ENCODE peak calls at places on chromosomes 12 and 14, in nine cellular contexts. One of them, this sample, is unnamed.

GRCh38 chr12:66188584-66189475 is at the start of gene IRAK3:
- DNase-seq in posterior cingulate gyrus: peak
- DNase-seq in NCI-H1105 treated with DMSO at 0.1 percent for 48 hours: peak
- DNase-seq in GM23338: peak
- DNase-seq in left colon: peak
- DNase-seq in Ammon's horn: peak
- DNase-seq in cerebellar cortex: no peak
- DNase-seq in HCT116: no peak
- DNase-seq in mucosa of descending colon: peak
- DNase-seq in this sample: no peak

GRCh38 chr12:78194448-78194847 is 363.8 kb downstream of the NAV3 start:
- DNase-seq in left colon: no peak
- DNase-seq in GM23338: no peak
- DNase-seq in posterior cingulate gyrus: no peak
- DNase-seq in cerebellar cortex: no peak
- DNase-seq in NCI-H1105 treated with DMSO at 0.1 percent for 48 hours: no peak
- DNase-seq in HCT116: no peak
- DNase-seq in Ammon's horn: no peak
- DNase-seq in mucosa of descending colon: no peak
- DNase-seq in this sample: no peak

GRCh38 chr14:89853976-89854693 is 100.4 kb downstream of the EFCAB11 start:
- DNase-seq in left colon: no peak
- DNase-seq in GM23338: no peak
- DNase-seq in NCI-H1105 treated with DMSO at 0.1 percent for 48 hours: no peak
- DNase-seq in HCT116: no peak
- DNase-seq in mucosa of descending colon: no peak
- DNase-seq in cerebellar cortex: no peak
- DNase-seq in Ammon's horn: no peak
- DNase-seq in posterior cingulate gyrus: no peak
- DNase-seq in this sample: no peak

GRCh38 chr12:14723763-14724162 is 27.4 kb upstream of the GUCY2C start:
- DNase-seq in posterior cingulate gyrus: no peak
- DNase-seq in left colon: peak
- DNase-seq in GM23338: peak
- DNase-seq in mucosa of descending colon: peak
- DNase-seq in Ammon's horn: peak
- DNase-seq in NCI-H1105 treated with DMSO at 0.1 percent for 48 hours: no peak
- DNase-seq in cerebellar cortex: peak
- DNase-seq in HCT116: peak
- DNase-seq in this sample: peak

GRCh38 chr14:94145902-94146527 is 16.6 kb upstream of the IFI27L2 start:
- DNase-seq in cerebellar cortex: no peak
- DNase-seq in Ammon's horn: no peak
- DNase-seq in posterior cingulate gyrus: no peak
- DNase-seq in GM23338: no peak
- DNase-seq in left colon: no peak
- DNase-seq in mucosa of descending colon: no peak
- DNase-seq in HCT116: no peak
- DNase-seq in NCI-H1105 treated with DMSO at 0.1 percent for 48 hours: peak
- DNase-seq in this sample: no peak

GRCh38 chr14:19851365-19851764 is 23.6 kb upstream of the OR4K2 start:
- DNase-seq in posterior cingulate gyrus: no peak
- DNase-seq in mucosa of descending colon: no peak
- DNase-seq in HCT116: no peak
- DNase-seq in left colon: no peak
- DNase-seq in NCI-H1105 treated with DMSO at 0.1 percent for 48 hours: no peak
- DNase-seq in cerebellar cortex: no peak
- DNase-seq in GM23338: no peak
- DNase-seq in Ammon's horn: no peak
- DNase-seq in this sample: no peak

GRCh38 chr14:92673601-92674000 is 74.8 kb downstream of the LGMN start:
- DNase-seq in NCI-H1105 treated with DMSO at 0.1 percent for 48 hours: no peak
- DNase-seq in left colon: peak
- DNase-seq in posterior cingulate gyrus: no peak
- DNase-seq in mucosa of descending colon: no peak
- DNase-seq in cerebellar cortex: no peak
- DNase-seq in GM23338: no peak
- DNase-seq in HCT116: no peak
- DNase-seq in Ammon's horn: no peak
- DNase-seq in this sample: no peak

GRCh38 chr14:20477211-20477876 is 8.1 kb downstream of the PNP start:
- DNase-seq in mucosa of descending colon: no peak
- DNase-seq in Ammon's horn: peak
- DNase-seq in posterior cingulate gyrus: peak
- DNase-seq in cerebellar cortex: no peak
- DNase-seq in NCI-H1105 treated with DMSO at 0.1 percent for 48 hours: peak
- DNase-seq in left colon: no peak
- DNase-seq in HCT116: no peak
- DNase-seq in GM23338: no peak
- DNase-seq in this sample: no peak

GRCh38 chr12:2161478-2161877 is 108.7 kb downstream of the CACNA1C start:
- DNase-seq in NCI-H1105 treated with DMSO at 0.1 percent for 48 hours: no peak
- DNase-seq in mucosa of descending colon: peak
- DNase-seq in Ammon's horn: peak
- DNase-seq in HCT116: no peak
- DNase-seq in GM23338: no peak
- DNase-seq in cerebellar cortex: peak
- DNase-seq in posterior cingulate gyrus: no peak
- DNase-seq in left colon: peak
- DNase-seq in this sample: no peak

GRCh38 chr12:47965581-47965980 is 2.2 kb downstream of the TMEM106C start:
- DNase-seq in left colon: peak
- DNase-seq in cerebellar cortex: no peak
- DNase-seq in Ammon's horn: no peak
- DNase-seq in GM23338: no peak
- DNase-seq in NCI-H1105 treated with DMSO at 0.1 percent for 48 hours: no peak
- DNase-seq in HCT116: no peak
- DNase-seq in posterior cingulate gyrus: no peak
- DNase-seq in mucosa of descending colon: peak
- DNase-seq in this sample: no peak

GRCh38 chr14:21244546-21244945 is 24.7 kb downstream of the HNRNPC start:
- DNase-seq in left colon: no peak
- DNase-seq in HCT116: no peak
- DNase-seq in posterior cingulate gyrus: no peak
- DNase-seq in Ammon's horn: no peak
- DNase-seq in GM23338: no peak
- DNase-seq in NCI-H1105 treated with DMSO at 0.1 percent for 48 hours: no peak
- DNase-seq in cerebellar cortex: no peak
- DNase-seq in mucosa of descending colon: no peak
- DNase-seq in this sample: no peak

GRCh38 chr12:127389923-127390322 is 877.0 kb upstream of the TMEM132C start:
- DNase-seq in cerebellar cortex: no peak
- DNase-seq in GM23338: peak
- DNase-seq in Ammon's horn: no peak
- DNase-seq in posterior cingulate gyrus: no peak
- DNase-seq in HCT116: no peak
- DNase-seq in NCI-H1105 treated with DMSO at 0.1 percent for 48 hours: no peak
- DNase-seq in mucosa of descending colon: no peak
- DNase-seq in left colon: no peak
- DNase-seq in this sample: peak

GRCh38 chr12:120247183-120247582 is 18.3 kb downstream of the PXN start:
- DNase-seq in cerebellar cortex: no peak
- DNase-seq in left colon: no peak
- DNase-seq in mucosa of descending colon: no peak
- DNase-seq in HCT116: no peak
- DNase-seq in NCI-H1105 treated with DMSO at 0.1 percent for 48 hours: no peak
- DNase-seq in GM23338: no peak
- DNase-seq in posterior cingulate gyrus: no peak
- DNase-seq in Ammon's horn: no peak
- DNase-seq in this sample: no peak

GRCh38 chr14:81452766-81453165 is 52.6 kb upstream of the STON2 start:
- DNase-seq in Ammon's horn: no peak
- DNase-seq in posterior cingulate gyrus: no peak
- DNase-seq in HCT116: no peak
- DNase-seq in GM23338: no peak
- DNase-seq in cerebellar cortex: no peak
- DNase-seq in mucosa of descending colon: no peak
- DNase-seq in NCI-H1105 treated with DMSO at 0.1 percent for 48 hours: no peak
- DNase-seq in left colon: no peak
- DNase-seq in this sample: no peak

GRCh38 chr12:111428728-111429175 is 23.0 kb downstream of the SH2B3 start:
- DNase-seq in posterior cingulate gyrus: no peak
- DNase-seq in mucosa of descending colon: peak
- DNase-seq in HCT116: no peak
- DNase-seq in Ammon's horn: peak
- DNase-seq in NCI-H1105 treated with DMSO at 0.1 percent for 48 hours: no peak
- DNase-seq in left colon: peak
- DNase-seq in cerebellar cortex: no peak
- DNase-seq in GM23338: no peak
- DNase-seq in this sample: no peak

GRCh38 chr14:99143793-99144192 is 128.2 kb downstream of the BCL11B start:
- DNase-seq in Ammon's horn: no peak
- DNase-seq in mucosa of descending colon: no peak
- DNase-seq in HCT116: peak
- DNase-seq in NCI-H1105 treated with DMSO at 0.1 percent for 48 hours: no peak
- DNase-seq in left colon: no peak
- DNase-seq in posterior cingulate gyrus: no peak
- DNase-seq in GM23338: peak
- DNase-seq in cerebellar cortex: no peak
- DNase-seq in this sample: no peak

GRCh38 chr14:92040431-92041040 is 677 bp upstream of the TRIP11 start:
- DNase-seq in Ammon's horn: peak
- DNase-seq in NCI-H1105 treated with DMSO at 0.1 percent for 48 hours: peak
- DNase-seq in GM23338: peak
- DNase-seq in cerebellar cortex: peak
- DNase-seq in posterior cingulate gyrus: peak
- DNase-seq in left colon: peak
- DNase-seq in mucosa of descending colon: peak
- DNase-seq in HCT116: peak
- DNase-seq in this sample: no peak

GRCh38 chr12:111799758-111800157 is 33.0 kb downstream of the ALDH2 start:
- DNase-seq in left colon: no peak
- DNase-seq in cerebellar cortex: no peak
- DNase-seq in NCI-H1105 treated with DMSO at 0.1 percent for 48 hours: no peak
- DNase-seq in HCT116: no peak
- DNase-seq in GM23338: no peak
- DNase-seq in posterior cingulate gyrus: no peak
- DNase-seq in mucosa of descending colon: no peak
- DNase-seq in Ammon's horn: no peak
- DNase-seq in this sample: no peak

GRCh38 chr12:1504304-1505150 is 89.9 kb downstream of the FBXL14 start:
- DNase-seq in posterior cingulate gyrus: no peak
- DNase-seq in GM23338: no peak
- DNase-seq in HCT116: no peak
- DNase-seq in NCI-H1105 treated with DMSO at 0.1 percent for 48 hours: no peak
- DNase-seq in Ammon's horn: no peak
- DNase-seq in cerebellar cortex: no peak
- DNase-seq in mucosa of descending colon: peak
- DNase-seq in left colon: no peak
- DNase-seq in this sample: no peak

GRCh38 chr14:61219673-61220072 is 61.5 kb downstream of the TMEM30B start:
- DNase-seq in mucosa of descending colon: no peak
- DNase-seq in left colon: no peak
- DNase-seq in cerebellar cortex: no peak
- DNase-seq in HCT116: no peak
- DNase-seq in NCI-H1105 treated with DMSO at 0.1 percent for 48 hours: no peak
- DNase-seq in Ammon's horn: no peak
- DNase-seq in GM23338: no peak
- DNase-seq in posterior cingulate gyrus: no peak
- DNase-seq in this sample: no peak

GRCh38 chr12:113912761-113913295 is 53.3 kb downstream of the RBM19 start:
- DNase-seq in GM23338: peak
- DNase-seq in cerebellar cortex: peak
- DNase-seq in Ammon's horn: peak
- DNase-seq in posterior cingulate gyrus: peak
- DNase-seq in NCI-H1105 treated with DMSO at 0.1 percent for 48 hours: peak
- DNase-seq in left colon: no peak
- DNase-seq in HCT116: peak
- DNase-seq in mucosa of descending colon: peak
- DNase-seq in this sample: peak

GRCh38 chr14:89911018-89911919 is 43.3 kb downstream of the EFCAB11 start:
- DNase-seq in cerebellar cortex: peak
- DNase-seq in NCI-H1105 treated with DMSO at 0.1 percent for 48 hours: peak
- DNase-seq in mucosa of descending colon: peak
- DNase-seq in left colon: peak
- DNase-seq in GM23338: peak
- DNase-seq in Ammon's horn: peak
- DNase-seq in HCT116: no peak
- DNase-seq in posterior cingulate gyrus: peak
- DNase-seq in this sample: peak

GRCh38 chr12:48882325-48882687 is 16.6 kb upstream of the RND1 start:
- DNase-seq in mucosa of descending colon: no peak
- DNase-seq in HCT116: no peak
- DNase-seq in left colon: no peak
- DNase-seq in NCI-H1105 treated with DMSO at 0.1 percent for 48 hours: no peak
- DNase-seq in posterior cingulate gyrus: no peak
- DNase-seq in Ammon's horn: no peak
- DNase-seq in GM23338: peak
- DNase-seq in cerebellar cortex: no peak
- DNase-seq in this sample: peak

GRCh38 chr12:10372534-10372931 is 17.3 kb downstream of the KLRK1 start:
- DNase-seq in NCI-H1105 treated with DMSO at 0.1 percent for 48 hours: no peak
- DNase-seq in cerebellar cortex: no peak
- DNase-seq in HCT116: no peak
- DNase-seq in posterior cingulate gyrus: no peak
- DNase-seq in mucosa of descending colon: peak
- DNase-seq in Ammon's horn: peak
- DNase-seq in GM23338: no peak
- DNase-seq in left colon: peak
- DNase-seq in this sample: peak

GRCh38 chr14:49566714-49567113 is 19.5 kb downstream of the RPS29 start:
- DNase-seq in posterior cingulate gyrus: no peak
- DNase-seq in mucosa of descending colon: no peak
- DNase-seq in left colon: no peak
- DNase-seq in GM23338: no peak
- DNase-seq in HCT116: no peak
- DNase-seq in NCI-H1105 treated with DMSO at 0.1 percent for 48 hours: no peak
- DNase-seq in Ammon's horn: no peak
- DNase-seq in cerebellar cortex: no peak
- DNase-seq in this sample: no peak

GRCh38 chr12:52821826-52822660 is 8.1 kb upstream of the KRT4 start:
- DNase-seq in posterior cingulate gyrus: no peak
- DNase-seq in GM23338: no peak
- DNase-seq in cerebellar cortex: no peak
- DNase-seq in HCT116: no peak
- DNase-seq in Ammon's horn: no peak
- DNase-seq in left colon: no peak
- DNase-seq in NCI-H1105 treated with DMSO at 0.1 percent for 48 hours: no peak
- DNase-seq in mucosa of descending colon: peak
- DNase-seq in this sample: no peak

GRCh38 chr12:42893196-42893595 is 303.6 kb upstream of the PRICKLE1 start:
- DNase-seq in Ammon's horn: no peak
- DNase-seq in posterior cingulate gyrus: no peak
- DNase-seq in cerebellar cortex: no peak
- DNase-seq in NCI-H1105 treated with DMSO at 0.1 percent for 48 hours: peak
- DNase-seq in HCT116: no peak
- DNase-seq in left colon: no peak
- DNase-seq in mucosa of descending colon: no peak
- DNase-seq in GM23338: no peak
- DNase-seq in this sample: no peak

This sample was measured in Caco-2.